ENCODE peak calls at places on chromosomes 5 and 9, in five cellular contexts. P is hepatocyte, W is kidney epithelial cell, N is GM06990, K is stomach. F is an unnamed sample.
A peak's percentile ranks its signal among the peaks of the same experiment; 100 is the strongest.

GRCh38 chr9:105737205-105737604 is 42.9 kb downstream of the TMEM38B start:
- DNase-seq in N (no peak), W (no peak), K (no peak), P (no peak), F (no peak)

GRCh38 chr5:31407921-31408714 is 123.8 kb downstream of the DROSHA start:
- DNase-seq in N (no peak), K (no peak), P (no peak), W (peak; percentile 41), F (no peak)

GRCh38 chr5:153891394-153891793 is 147.3 kb downstream of the FAM114A2 start:
- DNase-seq in N (no peak), K (no peak), P (no peak), W (no peak), F (no peak)

GRCh38 chr9:74577956-74578355 is 80.8 kb downstream of the RORB start:
- DNase-seq in N (no peak), K (no peak), W (no peak), P (peak; percentile 10), F (no peak)

GRCh38 chr5:16489322-16489791 is 23.8 kb upstream of the ZNF622 start:
- DNase-seq in W (no peak), N (no peak), P (peak; percentile 70), K (no peak), F (peak; percentile 39)

GRCh38 chr5:157484768-157485167 is 24.8 kb downstream of the NIPAL4 start:
- DNase-seq in P (no peak), K (no peak), N (no peak), W (no peak), F (no peak)

GRCh38 chr9:105357937-105358336 is 89.9 kb upstream of the FSD1L start:
- DNase-seq in N (peak; percentile 39), P (no peak), W (no peak), K (no peak), F (no peak)

GRCh38 chr5:77518304-77518703 is 26.2 kb upstream of the WDR41 start:
- DNase-seq in N (no peak), K (no peak), W (no peak), P (no peak), F (peak; percentile 6)

GRCh38 chr9:121582641-121583040 is 68.8 kb upstream of the DAB2IP start:
- DNase-seq in W (no peak), P (no peak), K (no peak), N (no peak), F (no peak)

GRCh38 chr9:72305102-72305546 is 59.9 kb downstream of the ZFAND5 start:
- DNase-seq in N (peak; percentile 12), K (peak; percentile 85), W (peak; percentile 60), P (peak; percentile 85), F (no peak)

GRCh38 chr5:53256746-53257145 is 147.2 kb upstream of the MOCS2 start:
- DNase-seq in W (no peak), K (no peak), P (peak; percentile 28), N (no peak), F (peak; percentile 35)

GRCh38 chr5:68419637-68420452 is 204.3 kb downstream of the PIK3R1 start:
- DNase-seq in N (no peak), K (no peak), W (no peak), P (peak; percentile 48), F (no peak)

GRCh38 chr9:121527371-121527770 is 27.7 kb upstream of the GGTA1 start:
- DNase-seq in N (no peak), P (no peak), W (no peak), K (no peak), F (no peak)

GRCh38 chr9:86126998-86127972 is 27.9 kb upstream of the GOLM1 start:
- DNase-seq in N (no peak), W (peak; percentile 93), P (peak; percentile 93), K (peak; percentile 89), F (peak; percentile 97)

GRCh38 chr9:96020822-96021615 is 145.5 kb downstream of the ERCC6L2 start:
- DNase-seq in W (no peak), K (no peak), N (no peak), P (peak; percentile 50), F (no peak)

GRCh38 chr5:100776244-100776643 is 126.8 kb downstream of the ST8SIA4 start:
- DNase-seq in K (no peak), W (no peak), N (no peak), P (no peak), F (no peak)

GRCh38 chr9:137388589-137389427 is 34.2 kb downstream of the EXD3 start:
- DNase-seq in W (no peak), N (no peak), P (no peak), K (no peak), F (no peak)

GRCh38 chr5:116492016-116492623 is 82.5 kb downstream of the SEMA6A start:
- DNase-seq in K (no peak), P (no peak), N (no peak), W (peak; percentile 53), F (peak; percentile 95)

GRCh38 chr5:138643040-138643791 is 68.0 kb upstream of the HSPA9 start:
- DNase-seq in N (no peak), P (no peak), K (no peak), W (no peak), F (no peak)

GRCh38 chr9:95742821-95743220 is 132.7 kb upstream of the ERCC6L2 start:
- DNase-seq in W (no peak), N (no peak), K (no peak), P (no peak), F (no peak)

GRCh38 chr5:72465601-72466563 is 41.3 kb downstream of the ZNF366 start:
- DNase-seq in K (no peak), W (peak; percentile 47), P (no peak), N (peak; percentile 76), F (no peak)

DNA sequence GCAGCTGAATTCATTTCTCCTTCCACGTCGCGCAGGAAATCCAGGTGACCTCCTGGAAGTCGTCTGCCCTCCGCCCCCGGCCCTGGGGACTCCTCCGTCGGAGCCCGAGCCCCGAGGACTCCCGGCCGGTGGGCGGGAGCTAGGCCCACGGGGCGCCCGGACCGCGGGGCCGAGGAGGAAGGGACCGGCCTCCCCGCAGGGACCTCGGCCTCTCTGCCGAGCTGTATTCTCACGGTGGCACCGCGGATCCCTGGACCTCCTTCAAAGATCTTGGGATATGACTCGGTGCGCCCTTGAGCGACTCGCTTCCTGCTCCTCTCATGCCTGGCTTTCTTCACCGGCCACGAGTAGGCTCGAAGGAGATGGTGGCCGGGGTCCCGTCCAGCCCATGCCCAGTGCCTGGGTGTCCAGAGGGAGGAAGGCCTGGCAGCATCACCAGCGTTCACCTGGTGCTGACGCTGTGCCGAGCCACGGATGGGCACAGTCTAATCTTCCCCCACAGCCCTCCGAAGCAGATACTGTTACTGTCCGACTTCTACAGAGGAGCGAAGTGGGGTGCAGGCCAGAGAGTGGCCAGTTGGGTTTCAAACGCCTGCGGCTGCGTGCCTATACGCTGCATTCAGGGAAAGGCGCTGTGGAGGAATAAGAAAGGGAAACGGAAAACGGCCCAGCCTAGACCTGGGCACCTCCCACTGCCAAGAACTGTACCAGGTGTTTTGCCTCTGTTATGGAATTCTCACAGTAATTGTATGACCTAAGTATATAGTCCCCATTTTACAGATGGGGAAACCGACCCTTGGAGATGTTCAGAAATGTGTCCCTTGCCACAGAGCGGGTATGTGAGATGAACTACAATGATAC is 47.3 kb downstream of the PAX5 start:
- DNase-seq in W (no peak), K (no peak), N (no peak), P (no peak), F (no peak)
- H3K4me3 ChIP-seq in W (no peak overlapping the region), K (peak overlapping the region; percentile 20), N (no peak overlapping the region), P (no peak overlapping the region), F (no peak overlapping the region)

GRCh38 chr5:131534995-131535394 is 100.0 kb downstream of the RAPGEF6 start:
- DNase-seq in P (no peak), N (no peak), K (no peak), W (no peak), F (no peak)

GRCh38 chr5:131532016-131532640 is 102.9 kb downstream of the RAPGEF6 start:
- DNase-seq in K (no peak), N (no peak), P (no peak), W (no peak), F (no peak)

GRCh38 chr5:131530706-131531331 is 104.2 kb downstream of the RAPGEF6 start:
- DNase-seq in K (no peak), N (no peak), P (no peak), W (no peak), F (no peak)

GRCh38 chr5:131536211-131536826 is 98.7 kb downstream of the RAPGEF6 start:
- DNase-seq in N (peak; percentile 43), P (no peak), W (no peak), K (no peak), F (no peak)

DNA sequence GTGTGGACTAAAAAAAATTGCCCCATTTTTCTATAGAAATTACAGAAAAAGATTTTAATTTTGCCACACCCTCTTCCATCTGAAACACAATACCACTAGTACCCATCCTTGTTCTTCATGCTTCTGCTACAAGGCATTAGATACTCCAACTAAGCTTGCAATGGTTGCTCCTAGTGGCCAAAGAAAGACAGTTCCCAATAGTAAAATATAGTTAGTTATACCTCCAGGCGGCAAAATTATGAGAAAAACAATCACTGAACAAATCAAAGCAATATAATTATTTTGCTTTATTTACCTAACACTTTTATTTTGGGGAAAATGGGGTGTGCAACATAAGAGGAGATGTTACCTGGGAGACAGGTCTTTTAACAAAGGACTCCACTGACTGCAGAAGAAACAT is 101.2 kb downstream of the RAPGEF6 start:
- DNase-seq in P (no peak), N (no peak), W (no peak), K (no peak), F (no peak)
- TF ChIP-seq CTCF in P (no peak), N (no peak), W (peak; percentile 9), K (no peak), F (peak; percentile 11)

GRCh38 chr9:126154182-126154827 is 172.3 kb upstream of the MVB12B start:
- DNase-seq in W (no peak), K (peak; percentile 19), P (no peak), N (no peak), F (no peak)
- H3K4me3 ChIP-seq in W (no peak overlapping the region), K (no peak overlapping the region), P (no peak overlapping the region), N (no peak overlapping the region), F (no peak overlapping the region)

GRCh38 chr9:88267283-88267682 is 121.0 kb upstream of the SPIN1 start:
- DNase-seq in N (no peak), K (no peak), P (no peak), W (no peak), F (no peak)

GRCh38 chr9:88278036-88278435 is 110.2 kb upstream of the SPIN1 start:
- DNase-seq in P (no peak), K (no peak), W (no peak), N (no peak), F (no peak)

GRCh38 chr9:88270398-88270797 is 117.8 kb upstream of the SPIN1 start:
- DNase-seq in W (no peak), N (no peak), P (no peak), K (no peak), F (no peak)

GRCh38 chr9:88268886-88269285 is 119.4 kb upstream of the SPIN1 start:
- DNase-seq in W (no peak), P (no peak), N (no peak), K (no peak), F (no peak)

DNA sequence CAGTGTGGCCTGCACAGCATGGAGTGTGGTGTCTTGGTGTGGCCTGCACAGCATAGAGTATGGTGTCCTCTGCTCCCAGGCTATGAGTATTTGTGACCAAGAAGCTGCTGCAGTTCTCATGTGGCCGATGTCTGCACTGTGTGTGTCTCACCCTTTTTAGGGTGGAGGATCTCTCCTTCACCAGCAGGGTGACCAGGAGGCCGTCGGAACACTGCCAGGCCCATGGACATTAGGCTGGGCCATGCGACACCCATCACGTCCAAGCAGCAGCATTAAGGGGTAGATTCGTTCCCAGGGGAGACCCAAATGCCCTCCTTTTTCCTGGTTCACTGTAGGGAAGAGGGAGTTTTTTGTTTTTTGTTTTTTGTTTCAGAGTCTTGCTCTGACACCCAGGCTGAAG is 115.3 kb upstream of the SPIN1 start:
- DNase-seq in W (no peak), P (no peak), N (no peak), K (no peak), F (no peak)
- TF ChIP-seq CTCF in W (no peak), P (no peak), N (no peak), K (no peak), F (no peak)

GRCh38 chr9:89039092-89039465 is 47.8 kb downstream of the S1PR3 start:
- DNase-seq in W (no peak), K (no peak), N (no peak), P (no peak), F (no peak)
- H3K4me3 ChIP-seq in W (no peak overlapping the region), K (no peak overlapping the region), N (no peak overlapping the region), P (no peak overlapping the region), F (no peak overlapping the region)

F was measured in astrocyte of the cerebellum.